ENCODE peak calls at places on chromosome 11, in ten cellular contexts. A is lower leg skin, F is coronary artery, E is cortex of kidney, K is HuH-7, V is cardiac muscle cell, S is HFFc6, T is AML-193, C is cerebellum, O is HT1080. X is an unnamed sample.

GRCh38 chr11:37973926-37974325 is 1375.9 kb upstream of the RAG2 start:
- DNase-seq in A (no peak), F (no peak), E (no peak), K (no peak), V (peak; percentile 17), S (no peak), T (no peak), C (no peak), O (peak; percentile 3), X (no peak)

GRCh38 chr11:4455439-4455838 is 6.3 kb downstream of the OR52K2 start:
- DNase-seq in A (no peak), F (no peak), E (no peak), K (no peak), V (no peak), S (no peak), T (peak; percentile 97), C (no peak), O (no peak), X (no peak)

GRCh38 chr11:13487661-13488030 is 8.2 kb downstream of the PTH start:
- DNase-seq in A (no peak), F (no peak), E (no peak), K (peak; percentile 55), V (peak; percentile 27), S (no peak), T (peak; percentile 46), C (no peak), O (peak; percentile 62), X (peak; percentile 39)

GRCh38 chr11:102632026-102632425 is 6.9 kb upstream of the MMP20 start:
- DNase-seq in A (no peak), F (no peak), E (no peak), K (no peak), V (no peak), S (no peak), T (no peak), C (no peak), O (no peak), X (no peak)

GRCh38 chr11:4881860-4882500 is at the start of gene OR51T1:
- DNase-seq in A (no peak), F (no peak), E (no peak), K (no peak), V (no peak), S (no peak), T (no peak), C (no peak), O (no peak), X (no peak)

GRCh38 chr11:75557649-75558494 is 4.2 kb upstream of the SERPINH1 start:
- DNase-seq in A (peak; percentile 90), F (peak; percentile 88), E (no peak), K (no peak), V (peak; percentile 98), S (peak; percentile 86), T (no peak), C (no peak), O (peak; percentile 73), X (no peak)

GRCh38 chr11:9071694-9072093 is 19.7 kb downstream of the SCUBE2 start:
- DNase-seq in A (no peak), F (no peak), E (no peak), K (no peak), V (no peak), S (no peak), T (no peak), C (no peak), O (no peak), X (no peak)

GRCh38 chr11:57648791-57649735 is 649 bp downstream of the YPEL4 start:
- DNase-seq in A (no peak), F (no peak), E (no peak), K (no peak), V (peak; percentile 56), S (no peak), T (no peak), C (no peak), O (no peak), X (no peak)

GRCh38 chr11:123063396-123064267 is 1.7 kb upstream of the HSPA8 start:
- DNase-seq in A (peak; percentile 90), F (peak; percentile 80), E (no peak), K (no peak), V (peak; percentile 74), S (peak; percentile 34), T (peak; percentile 55), C (no peak), O (peak; percentile 64), X (no peak)